ENCODE peak calls at places on chromosome 18, in seven cellular contexts. Q, V, S, L, Y, G and X are unnamed samples.

GRCh38 chr18:77205769-77206168 is 43.9 kb upstream of the GALR1 start:
- DNase-seq in Q (no peak), V (peak), S (no peak), L (no peak), Y (no peak), G (no peak), X (no peak)

GRCh38 chr18:31143025-31143424 is 19.6 kb downstream of the DSC1 start:
- DNase-seq in Q (no peak), V (no peak), S (no peak), L (no peak), Y (no peak), G (no peak), X (no peak)

GRCh38 chr18:11322716-11323115 is 173.3 kb upstream of the PIEZO2 start:
- DNase-seq in Q (no peak), V (no peak), S (no peak), L (no peak), Y (no peak), G (peak), X (no peak)

GRCh38 chr18:50076245-50076644 is 118.7 kb downstream of the MYO5B start:
- DNase-seq in Q (no peak), V (no peak), S (no peak), L (no peak), Y (no peak), G (no peak), X (no peak)

GRCh38 chr18:37571266-37571665 is 5.7 kb upstream of the CELF4 start:
- DNase-seq in Q (no peak), V (no peak), S (no peak), L (no peak), Y (no peak), G (no peak), X (no peak)

GRCh38 chr18:27772081-27772480 is 404.8 kb downstream of the CDH2 start:
- DNase-seq in Q (no peak), V (no peak), S (no peak), L (no peak), Y (no peak), G (no peak), X (no peak)

GRCh38 chr18:79136742-79137141 is 67.5 kb downstream of the ATP9B start:
- DNase-seq in Q (no peak), V (no peak), S (no peak), L (no peak), Y (no peak), G (no peak), X (no peak)

GRCh38 chr18:64132871-64133270 is 16.0 kb downstream of the LINC00305 start:
- DNase-seq in Q (no peak), V (no peak), S (no peak), L (no peak), Y (peak), G (no peak), X (no peak)

GRCh38 chr18:78926243-78926615 is 53.4 kb upstream of the SALL3 start:
- DNase-seq in Q (no peak), V (no peak), S (no peak), L (no peak), Y (no peak), G (no peak), X (no peak)

GRCh38 chr18:62585274-62586147 is 62.7 kb downstream of the ZCCHC2 start:
- DNase-seq in Q (no peak), V (no peak), S (no peak), L (peak), Y (no peak), G (no peak), X (no peak)

GRCh38 chr18:74832999-74833398 is 235.3 kb downstream of the ZNF407 start:
- DNase-seq in Q (no peak), V (no peak), S (peak), L (no peak), Y (no peak), G (no peak), X (no peak)

GRCh38 chr18:32349728-32350395 is 120.8 kb downstream of the GAREM1 start:
- DNase-seq in Q (no peak), V (peak), S (peak), L (no peak), Y (peak), G (peak), X (no peak)

GRCh38 chr18:76437011-76437410 is 58.0 kb downstream of the ZNF516 start:
- DNase-seq in Q (no peak), V (no peak), S (no peak), L (no peak), Y (no peak), G (no peak), X (no peak)

GRCh38 chr18:76545433-76546281 is 50.6 kb upstream of the ZNF516 start:
- DNase-seq in Q (no peak), V (no peak), S (no peak), L (no peak), Y (no peak), G (no peak), X (no peak)

GRCh38 chr18:248053-248452 is 19.8 kb downstream of the THOC1 start:
- DNase-seq in Q (no peak), V (no peak), S (no peak), L (no peak), Y (no peak), G (no peak), X (no peak)

GRCh38 chr18:5294113-5294617 is 1.4 kb downstream of the ZBTB14 start:
- DNase-seq in Q (peak), V (no peak), S (no peak), L (peak), Y (no peak), G (peak), X (no peak)

GRCh38 chr18:22539045-22539444 is 121.3 kb upstream of the CTAGE1 start:
- DNase-seq in Q (no peak), V (no peak), S (no peak), L (no peak), Y (no peak), G (no peak), X (no peak)

GRCh38 chr18:72107647-72108046 is 436.5 kb downstream of the CBLN2 start:
- DNase-seq in Q (no peak), V (peak), S (no peak), L (no peak), Y (no peak), G (peak), X (no peak)

GRCh38 chr18:68399721-68400120 is 315.2 kb downstream of the TMX3 start:
- DNase-seq in Q (no peak), V (no peak), S (peak), L (no peak), Y (no peak), G (no peak), X (no peak)

GRCh38 chr18:48493856-48494255 is 45.0 kb upstream of the CTIF start:
- DNase-seq in Q (no peak), V (no peak), S (no peak), L (no peak), Y (no peak), G (no peak), X (no peak)

GRCh38 chr18:34461266-34461665 is 236.6 kb upstream of the NOL4 start:
- DNase-seq in Q (no peak), V (no peak), S (no peak), L (no peak), Y (no peak), G (no peak), X (no peak)

GRCh38 chr18:56321470-56321869 is 316.9 kb downstream of the TXNL1 start:
- DNase-seq in Q (no peak), V (no peak), S (no peak), L (no peak), Y (peak), G (no peak), X (no peak)

GRCh38 chr18:6010284-6010683 is 115.0 kb upstream of the TMEM200C start:
- DNase-seq in Q (no peak), V (no peak), S (no peak), L (no peak), Y (no peak), G (no peak), X (no peak)

GRCh38 chr18:74316257-74317180 is 880 bp downstream of the C18orf63 start:
- DNase-seq in Q (no peak), V (no peak), S (peak), L (no peak), Y (no peak), G (peak), X (no peak)

GRCh38 chr18:45050712-45051639 is 370.3 kb downstream of the SETBP1 start:
- DNase-seq in Q (no peak), V (no peak), S (peak), L (no peak), Y (peak), G (no peak), X (no peak)

GRCh38 chr18:28003451-28003850 is 173.5 kb downstream of the CDH2 start:
- DNase-seq in Q (no peak), V (peak), S (peak), L (no peak), Y (no peak), G (no peak), X (no peak)

GRCh38 chr18:27762054-27762453 is 414.9 kb downstream of the CDH2 start:
- DNase-seq in Q (no peak), V (no peak), S (no peak), L (no peak), Y (no peak), G (no peak), X (no peak)

GRCh38 chr18:55777666-55778304 is 189.8 kb upstream of the TCF4 start:
- DNase-seq in Q (no peak), V (no peak), S (no peak), L (no peak), Y (no peak), G (no peak), X (no peak)

GRCh38 chr18:12702221-12703095 is at the start of the genes CEP76 and PSMG2:
- DNase-seq in Q (peak), V (peak), S (peak), L (peak), Y (peak), G (peak), X (peak)

GRCh38 chr18:28204154-28204553 is 27.2 kb upstream of the CDH2 start:
- DNase-seq in Q (no peak), V (no peak), S (peak), L (no peak), Y (no peak), G (peak), X (no peak)

GRCh38 chr18:48634491-48634890 is 95.7 kb downstream of the CTIF start:
- DNase-seq in Q (no peak), V (no peak), S (no peak), L (no peak), Y (no peak), G (no peak), X (no peak)

GRCh38 chr18:51621103-51621969 is 423.9 kb upstream of the MEX3C start:
- DNase-seq in Q (no peak), V (peak), S (no peak), L (peak), Y (peak), G (peak), X (no peak)

GRCh38 chr18:45954070-45954712 is 12.9 kb downstream of the EPG5 start:
- DNase-seq in Q (no peak), V (peak), S (peak), L (no peak), Y (no peak), G (no peak), X (no peak)

GRCh38 chr18:46856975-46857374 is 60.3 kb downstream of the PIAS2 start:
- DNase-seq in Q (no peak), V (peak), S (peak), L (no peak), Y (peak), G (no peak), X (no peak)

GRCh38 chr18:32714571-32715148 is 58.2 kb downstream of the KLHL14 start:
- DNase-seq in Q (no peak), V (peak), S (peak), L (peak), Y (peak), G (peak), X (no peak)

GRCh38 chr18:47767699-47768098 is 162.8 kb downstream of the SMAD2 start:
- DNase-seq in Q (no peak), V (no peak), S (no peak), L (no peak), Y (peak), G (no peak), X (no peak)

GRCh38 chr18:3186678-3187658 is 32.8 kb downstream of the MYOM1 start:
- DNase-seq in Q (no peak), V (no peak), S (no peak), L (no peak), Y (no peak), G (no peak), X (no peak)

GRCh38 chr18:23121133-23121532 is 14.2 kb upstream of the CABLES1 start:
- DNase-seq in Q (no peak), V (no peak), S (no peak), L (no peak), Y (peak), G (no peak), X (no peak)

GRCh38 chr18:71598374-71598773 is 945.8 kb downstream of the CBLN2 start:
- DNase-seq in Q (no peak), V (no peak), S (no peak), L (no peak), Y (no peak), G (no peak), X (no peak)

GRCh38 chr18:74146756-74147155 is 878 bp downstream of the FBXO15 start:
- DNase-seq in Q (no peak), V (no peak), S (no peak), L (no peak), Y (no peak), G (no peak), X (no peak)